ENCODE peak calls at places on chromosomes 16 and 17, in seven cellular contexts. One of them, this sample, is unnamed.

GRCh38 chr16:68227183-68227793 is 8.6 kb downstream of the ESRP2 start:
- DNase-seq in transverse colon: no peak
- DNase-seq in HCT116: no peak
- DNase-seq in sigmoid colon: peak; percentile 36
- DNase-seq in prostate gland: no peak
- DNase-seq in spleen: no peak
- DNase-seq in vagina: no peak
- DNase-seq in this sample: no peak

GRCh38 chr17:64061157-64061898 is 40.9 kb upstream of the ICAM2 start:
- DNase-seq in transverse colon: no peak
- DNase-seq in HCT116: no peak
- DNase-seq in sigmoid colon: no peak
- DNase-seq in prostate gland: no peak
- DNase-seq in spleen: no peak
- DNase-seq in vagina: no peak
- DNase-seq in this sample: peak; percentile 6

GRCh38 chr17:63531022-63531965 is 8.1 kb downstream of the KCNH6 start:
- DNase-seq in transverse colon: no peak
- DNase-seq in HCT116: no peak
- DNase-seq in sigmoid colon: no peak
- DNase-seq in prostate gland: no peak
- DNase-seq in spleen: no peak
- DNase-seq in vagina: no peak
- DNase-seq in this sample: no peak

GRCh38 chr16:76897816-76898215 is 293.2 kb upstream of the MON1B start:
- DNase-seq in transverse colon: no peak
- DNase-seq in HCT116: no peak
- DNase-seq in sigmoid colon: no peak
- DNase-seq in prostate gland: no peak
- DNase-seq in spleen: no peak
- DNase-seq in vagina: no peak
- DNase-seq in this sample: no peak

GRCh38 chr16:732936-733335 is 6.0 kb downstream of the HAGHL start:
- DNase-seq in transverse colon: no peak
- DNase-seq in HCT116: no peak
- DNase-seq in sigmoid colon: no peak
- DNase-seq in prostate gland: no peak
- DNase-seq in spleen: no peak
- DNase-seq in vagina: no peak
- DNase-seq in this sample: peak; percentile 77

GRCh38 chr16:15517743-15518142 is 83.4 kb downstream of the BMERB1 start:
- DNase-seq in transverse colon: no peak
- DNase-seq in HCT116: no peak
- DNase-seq in sigmoid colon: no peak
- DNase-seq in prostate gland: no peak
- DNase-seq in spleen: no peak
- DNase-seq in vagina: no peak
- DNase-seq in this sample: no peak

GRCh38 chr17:77558846-77559626 is 399.5 kb upstream of the TNRC6C start:
- DNase-seq in transverse colon: no peak
- DNase-seq in HCT116: no peak
- DNase-seq in sigmoid colon: no peak
- DNase-seq in prostate gland: no peak
- DNase-seq in spleen: no peak
- DNase-seq in vagina: no peak
- DNase-seq in this sample: no peak

GRCh38 chr17:77425791-77426641 is 285.2 kb downstream of the SEC14L1 start:
- DNase-seq in transverse colon: peak; percentile 76
- DNase-seq in HCT116: no peak
- DNase-seq in sigmoid colon: peak; percentile 98
- DNase-seq in prostate gland: peak; percentile 55
- DNase-seq in spleen: no peak
- DNase-seq in vagina: no peak
- DNase-seq in this sample: no peak

GRCh38 chr16:28157768-28158535 is 53.8 kb downstream of the XPO6 start:
- DNase-seq in transverse colon: no peak
- DNase-seq in HCT116: no peak
- DNase-seq in sigmoid colon: no peak
- DNase-seq in prostate gland: no peak
- DNase-seq in spleen: no peak
- DNase-seq in vagina: no peak
- DNase-seq in this sample: no peak

DNA sequence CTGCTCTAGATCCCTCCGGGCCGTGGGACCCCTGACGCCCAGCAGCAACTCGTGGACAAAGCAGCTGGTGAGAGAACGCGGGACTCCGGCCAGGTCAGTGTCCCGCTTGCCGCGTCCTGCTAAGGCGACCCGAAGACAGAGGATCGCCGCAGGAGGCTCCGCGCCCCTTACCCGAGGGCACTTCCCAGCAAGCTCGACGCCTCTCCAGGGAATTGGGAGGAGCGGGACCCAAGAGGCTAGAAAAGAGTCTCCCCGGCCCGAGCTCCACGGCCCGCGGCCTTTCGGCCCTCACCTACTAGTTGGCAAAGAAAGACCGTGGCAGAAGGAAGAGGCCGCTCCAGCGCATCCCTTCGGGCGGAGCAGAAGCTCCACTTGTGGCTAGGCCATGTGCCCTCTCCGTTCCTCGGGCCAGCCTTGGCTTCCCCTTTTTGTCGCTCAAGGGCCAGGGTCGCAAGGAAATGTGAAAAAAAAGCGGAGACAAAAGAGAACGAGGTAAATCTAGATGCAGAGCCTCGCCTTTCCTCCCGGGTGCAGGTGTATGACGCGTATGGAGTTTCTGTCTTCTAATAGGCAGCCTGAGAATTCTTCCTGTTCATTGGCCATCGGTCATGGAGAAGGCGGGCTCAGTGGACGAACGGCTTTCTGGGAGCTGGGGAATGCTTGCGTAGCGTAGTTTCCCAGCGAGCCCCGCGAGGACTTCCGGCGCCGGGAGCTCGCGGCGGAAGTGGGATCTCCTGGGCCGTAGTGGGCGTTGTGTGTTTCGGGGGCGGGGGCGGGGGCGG is at the start of gene ZNF213:
- DNase-seq in transverse colon: peak; percentile 97
- DNase-seq in HCT116: peak; percentile 95
- DNase-seq in sigmoid colon: peak; percentile 99
- DNase-seq in prostate gland: peak; percentile 95
- DNase-seq in spleen: peak; percentile 96
- DNase-seq in vagina: no peak
- DNase-seq in this sample: peak; percentile 97
- H3K27ac ChIP-seq in transverse colon: peak within 1 kb of the TSS; percentile 99
- H3K27ac ChIP-seq in HCT116: peak within 1 kb of the TSS; percentile 92
- H3K27ac ChIP-seq in sigmoid colon: peak within 1 kb of the TSS; percentile 92
- H3K27ac ChIP-seq in prostate gland: peak within 1 kb of the TSS; percentile 79
- H3K27ac ChIP-seq in spleen: peak within 1 kb of the TSS; percentile 97
- H3K27ac ChIP-seq in vagina: peak within 1 kb of the TSS; percentile 87
- H3K27ac ChIP-seq in this sample: peak within 1 kb of the TSS; percentile 94

GRCh38 chr17:75824050-75824552 is 20.1 kb downstream of the UNC13D start:
- DNase-seq in transverse colon: no peak
- DNase-seq in HCT116: no peak
- DNase-seq in sigmoid colon: no peak
- DNase-seq in prostate gland: no peak
- DNase-seq in spleen: no peak
- DNase-seq in vagina: no peak
- DNase-seq in this sample: no peak

GRCh38 chr17:75827291-75828050 is 16.7 kb downstream of the UNC13D start:
- DNase-seq in transverse colon: peak; percentile 65
- DNase-seq in HCT116: no peak
- DNase-seq in sigmoid colon: peak; percentile 91
- DNase-seq in prostate gland: peak; percentile 25
- DNase-seq in spleen: peak; percentile 86
- DNase-seq in vagina: no peak
- DNase-seq in this sample: peak; percentile 52

GRCh38 chr17:75826561-75827290 is 17.5 kb downstream of the UNC13D start:
- DNase-seq in transverse colon: no peak
- DNase-seq in HCT116: no peak
- DNase-seq in sigmoid colon: no peak
- DNase-seq in prostate gland: no peak
- DNase-seq in spleen: peak; percentile 76
- DNase-seq in vagina: no peak
- DNase-seq in this sample: no peak

GRCh38 chr17:75824591-75825518 is 19.3 kb downstream of the UNC13D start:
- DNase-seq in transverse colon: no peak
- DNase-seq in HCT116: no peak
- DNase-seq in sigmoid colon: peak; percentile 57
- DNase-seq in prostate gland: no peak
- DNase-seq in spleen: no peak
- DNase-seq in vagina: no peak
- DNase-seq in this sample: no peak

GRCh38 chr17:75825748-75826370 is 18.3 kb downstream of the UNC13D start:
- DNase-seq in transverse colon: no peak
- DNase-seq in HCT116: no peak
- DNase-seq in sigmoid colon: no peak
- DNase-seq in prostate gland: no peak
- DNase-seq in spleen: no peak
- DNase-seq in vagina: no peak
- DNase-seq in this sample: no peak
- TF ChIP-seq POLR2A in transverse colon: no peak
- TF ChIP-seq POLR2A in HCT116: no peak
- TF ChIP-seq POLR2A in sigmoid colon: no peak
- TF ChIP-seq POLR2A in prostate gland: no peak
- TF ChIP-seq POLR2A in spleen: no peak
- TF ChIP-seq POLR2A in vagina: no peak
- TF ChIP-seq POLR2A in this sample: no peak

GRCh38 chr17:45147102-45147580 is 1.1 kb upstream of the HEXIM1 start:
- DNase-seq in transverse colon: no peak
- DNase-seq in HCT116: no peak
- DNase-seq in sigmoid colon: no peak
- DNase-seq in prostate gland: no peak
- DNase-seq in spleen: peak; percentile 90
- DNase-seq in vagina: no peak
- DNase-seq in this sample: peak; percentile 90

GRCh38 chr17:45149669-45150603 is 1.7 kb downstream of the HEXIM1 start:
- DNase-seq in transverse colon: peak; percentile 76
- DNase-seq in HCT116: no peak
- DNase-seq in sigmoid colon: peak; percentile 90
- DNase-seq in prostate gland: peak; percentile 68
- DNase-seq in spleen: peak; percentile 90
- DNase-seq in vagina: no peak
- DNase-seq in this sample: peak; percentile 81

GRCh38 chr17:45148183-45149036 is at the start of gene HEXIM1:
- DNase-seq in transverse colon: peak; percentile 99
- DNase-seq in HCT116: peak; percentile 99
- DNase-seq in sigmoid colon: peak; percentile 100
- DNase-seq in prostate gland: peak; percentile 99
- DNase-seq in spleen: peak; percentile 99
- DNase-seq in vagina: peak; percentile 97
- DNase-seq in this sample: peak; percentile 99

GRCh38 chr17:45150911-45151809 is 2.9 kb downstream of the HEXIM1 start:
- DNase-seq in transverse colon: no peak
- DNase-seq in HCT116: no peak
- DNase-seq in sigmoid colon: no peak
- DNase-seq in prostate gland: no peak
- DNase-seq in spleen: no peak
- DNase-seq in vagina: no peak
- DNase-seq in this sample: no peak

DNA sequence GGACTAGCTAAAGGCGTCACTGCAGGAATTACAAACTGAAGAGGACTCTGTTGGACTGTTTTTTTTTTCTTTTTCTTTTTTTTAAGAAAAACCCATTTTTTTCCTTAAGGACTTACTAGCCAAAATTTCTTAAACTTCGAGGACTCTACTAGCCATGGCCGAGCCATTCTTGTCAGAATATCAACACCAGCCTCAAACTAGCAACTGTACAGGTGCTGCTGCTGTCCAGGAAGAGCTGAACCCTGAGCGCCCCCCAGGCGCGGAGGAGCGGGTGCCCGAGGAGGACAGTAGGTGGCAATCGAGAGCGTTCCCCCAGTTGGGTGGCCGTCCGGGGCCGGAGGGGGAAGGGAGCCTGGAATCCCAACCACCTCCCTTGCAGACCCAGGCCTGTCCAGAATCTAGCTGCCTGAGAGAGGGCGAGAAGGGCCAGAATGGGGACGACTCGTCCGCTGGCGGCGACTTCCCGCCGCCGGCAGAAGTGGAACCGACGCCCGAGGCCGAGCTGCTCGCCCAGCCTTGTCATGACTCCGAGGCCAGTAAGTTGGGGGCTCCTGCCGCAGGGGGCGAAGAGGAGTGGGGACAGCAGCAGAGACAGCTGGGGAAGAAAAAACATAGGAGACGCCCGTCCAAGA is 878 bp downstream of the HEXIM1 start:
- DNase-seq in transverse colon: peak; percentile 89
- DNase-seq in HCT116: peak; percentile 64
- DNase-seq in sigmoid colon: peak; percentile 95
- DNase-seq in prostate gland: peak; percentile 83
- DNase-seq in spleen: peak; percentile 96
- DNase-seq in vagina: no peak
- DNase-seq in this sample: peak; percentile 90
- TF ChIP-seq POLR2AphosphoS5 in transverse colon: peak; percentile 66
- TF ChIP-seq POLR2AphosphoS5 in HCT116: no peak
- TF ChIP-seq POLR2AphosphoS5 in sigmoid colon: peak; percentile 54
- TF ChIP-seq POLR2AphosphoS5 in prostate gland: peak; percentile 67
- TF ChIP-seq POLR2AphosphoS5 in spleen: peak; percentile 71
- TF ChIP-seq POLR2AphosphoS5 in vagina: peak; percentile 43
- TF ChIP-seq POLR2AphosphoS5 in this sample: peak; percentile 58

DNA sequence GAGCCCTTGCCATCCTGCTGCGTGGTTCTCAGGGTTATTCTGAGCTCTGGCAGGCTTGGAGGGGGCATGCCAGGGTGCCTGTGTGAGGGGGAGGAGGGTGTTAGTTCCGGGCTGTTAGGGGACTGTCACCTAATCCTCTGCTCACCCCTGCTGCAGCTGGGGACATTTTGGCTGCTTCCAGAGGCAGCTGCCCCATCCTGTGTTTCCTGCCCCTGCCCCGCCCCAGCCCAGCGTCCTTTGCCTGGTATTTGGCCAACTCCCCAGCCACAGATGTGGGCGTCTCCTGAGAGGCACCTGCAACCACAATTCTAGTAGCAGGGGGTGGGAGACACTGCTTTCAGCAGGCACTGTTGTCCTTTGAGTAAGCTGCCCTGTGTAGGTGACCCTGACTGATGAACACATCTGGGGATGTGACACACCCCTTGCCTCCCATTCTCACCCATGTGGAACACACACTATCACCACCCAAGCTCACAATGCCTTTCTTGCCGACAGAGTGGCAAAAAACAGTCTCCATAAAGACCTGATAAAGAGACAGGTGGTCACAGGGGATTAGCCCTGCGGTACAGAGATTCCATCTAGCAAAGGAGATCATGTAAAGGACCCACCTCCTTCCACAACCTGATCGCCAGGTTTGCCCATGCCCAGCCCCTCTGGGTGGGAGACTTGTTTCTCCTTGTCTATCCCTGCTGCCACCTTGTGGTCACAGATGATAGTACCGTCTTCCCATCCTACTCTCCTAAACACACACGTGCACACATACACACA is at the start of gene CHRNE:
- DNase-seq in transverse colon: peak; percentile 90
- DNase-seq in HCT116: peak; percentile 87
- DNase-seq in sigmoid colon: peak; percentile 86
- DNase-seq in prostate gland: peak; percentile 89
- DNase-seq in spleen: peak; percentile 82
- DNase-seq in vagina: no peak
- DNase-seq in this sample: peak; percentile 82
- H3K27ac ChIP-seq in transverse colon: no peak within 1 kb of the TSS
- H3K27ac ChIP-seq in HCT116: no peak within 1 kb of the TSS
- H3K27ac ChIP-seq in sigmoid colon: no peak within 1 kb of the TSS
- H3K27ac ChIP-seq in prostate gland: no peak within 1 kb of the TSS
- H3K27ac ChIP-seq in spleen: no peak within 1 kb of the TSS
- H3K27ac ChIP-seq in vagina: peak within 1 kb of the TSS; percentile 42
- H3K27ac ChIP-seq in this sample: no peak within 1 kb of the TSS

This sample was measured in upper lobe of left lung.